ENCODE peak calls at places on chromosome 15, in eight cellular contexts. O is Panc1, G is brain microvascular endothelial cell, J is astrocyte of the spinal cord, S is dorsolateral prefrontal cortex, N is colonic mucosa, U is PC-9, X is body of pancreas. P is an unnamed sample.

GRCh38 chr15:33424025-33424424 is 113.3 kb downstream of the RYR3 start:
- DNase-seq in O (no peak), G (no peak), J (no peak), S (no peak), N (no peak), U (no peak), X (no peak), P (no peak)

GRCh38 chr15:91469627-91470567 is 369.8 kb downstream of the SV2B start:
- DNase-seq in O (no peak), G (no peak), J (no peak), S (no peak), N (peak; percentile 48), U (no peak), X (no peak), P (no peak)

GRCh38 chr15:28021281-28022039 is 77.7 kb downstream of the OCA2 start:
- DNase-seq in O (no peak), G (peak; percentile 68), J (peak; percentile 96), S (peak; percentile 73), N (peak; percentile 55), U (peak; percentile 43), X (peak; percentile 88), P (peak; percentile 75)

GRCh38 chr15:90664650-90665287 is 52.4 kb upstream of the BLM start:
- DNase-seq in O (no peak), G (peak; percentile 34), J (peak; percentile 41), S (no peak), N (peak; percentile 47), U (no peak), X (peak; percentile 44), P (peak; percentile 38)

GRCh38 chr15:61184431-61184830 is 44.7 kb downstream of the RORA start:
- DNase-seq in O (no peak), G (no peak), J (no peak), S (no peak), N (no peak), U (no peak), X (no peak), P (no peak)

GRCh38 chr15:79370716-79371115 is 59.8 kb downstream of the TMED3 start:
- DNase-seq in O (no peak), G (peak; percentile 45), J (peak; percentile 12), S (no peak), N (no peak), U (no peak), X (no peak), P (no peak)

GRCh38 chr15:85592148-85592547 is 202.6 kb downstream of the KLHL25 start:
- DNase-seq in O (no peak), G (peak; percentile 85), J (peak; percentile 86), S (no peak), N (no peak), U (peak; percentile 95), X (no peak), P (no peak)

GRCh38 chr15:86837631-86838030 is 758.0 kb downstream of the AGBL1 start:
- DNase-seq in O (no peak), G (peak; percentile 20), J (peak; percentile 8), S (no peak), N (no peak), U (no peak), X (no peak), P (no peak)

GRCh38 chr15:70519004-70519365 is 244.4 kb downstream of the UACA start:
- DNase-seq in O (no peak), G (no peak), J (no peak), S (no peak), N (no peak), U (no peak), X (no peak), P (no peak)

GRCh38 chr15:50163719-50164410 is 18.1 kb upstream of the SLC27A2 start:
- DNase-seq in O (no peak), G (no peak), J (no peak), S (no peak), N (no peak), U (no peak), X (no peak), P (no peak)

GRCh38 chr15:73683624-73684536 is at the start of gene CD276:
- DNase-seq in O (no peak), G (peak; percentile 51), J (peak; percentile 62), S (peak; percentile 72), N (peak; percentile 82), U (peak; percentile 58), X (peak; percentile 89), P (peak; percentile 78)

GRCh38 chr15:29676961-29677402 is 145.3 kb downstream of the TJP1 start:
- DNase-seq in O (no peak), G (peak; percentile 58), J (peak; percentile 68), S (no peak), N (no peak), U (no peak), X (no peak), P (no peak)

GRCh38 chr15:29677450-29677849 is 144.8 kb downstream of the TJP1 start:
- DNase-seq in O (no peak), G (no peak), J (no peak), S (no peak), N (no peak), U (no peak), X (no peak), P (no peak)

GRCh38 chr15:29674661-29675533 is 147.4 kb downstream of the TJP1 start:
- DNase-seq in O (no peak), G (no peak), J (peak; percentile 72), S (peak; percentile 56), N (peak; percentile 86), U (no peak), X (peak; percentile 85), P (peak; percentile 70)

GRCh38 chr15:29677871-29678431 is 144.3 kb downstream of the TJP1 start:
- DNase-seq in O (no peak), G (no peak), J (no peak), S (no peak), N (peak; percentile 92), U (no peak), X (peak; percentile 53), P (no peak)

DNA sequence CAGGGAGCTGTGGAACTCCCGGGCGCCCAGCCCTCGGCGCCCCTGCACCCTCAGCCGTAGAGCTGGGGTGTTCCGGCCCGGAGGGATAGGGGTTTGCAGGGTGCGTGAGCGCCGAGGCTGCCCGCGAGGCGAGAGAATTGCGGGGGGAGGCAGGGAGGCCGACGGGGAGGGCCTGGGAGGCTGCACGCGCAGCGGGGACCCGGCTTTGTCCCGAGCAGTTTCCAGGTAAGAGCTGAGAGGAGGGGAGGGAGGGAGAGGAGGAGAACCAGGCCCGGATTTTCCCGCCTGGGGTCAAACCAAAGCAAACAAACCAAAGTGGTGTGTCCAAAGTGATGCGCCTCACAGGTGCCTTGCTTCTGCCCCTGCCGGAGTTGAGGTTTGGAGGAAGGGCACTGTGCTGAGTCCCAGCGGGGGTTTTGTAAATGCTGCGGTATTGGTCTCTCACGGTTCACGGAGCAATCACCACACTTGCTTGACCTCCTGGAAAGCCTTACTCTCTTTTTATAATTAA is 146.4 kb downstream of the TJP1 start:
- DNase-seq in O (no peak), G (no peak), J (no peak), S (no peak), N (no peak), U (no peak), X (no peak), P (no peak)
- H3K4me3 ChIP-seq in O (peak overlapping the region; percentile 54), G (peak overlapping the region; percentile 63), J (peak overlapping the region; percentile 42), S (peak overlapping the region; percentile 50), N (peak overlapping the region; percentile 44), U (no peak overlapping the region), X (peak overlapping the region; percentile 20), P (no peak overlapping the region)

DNA sequence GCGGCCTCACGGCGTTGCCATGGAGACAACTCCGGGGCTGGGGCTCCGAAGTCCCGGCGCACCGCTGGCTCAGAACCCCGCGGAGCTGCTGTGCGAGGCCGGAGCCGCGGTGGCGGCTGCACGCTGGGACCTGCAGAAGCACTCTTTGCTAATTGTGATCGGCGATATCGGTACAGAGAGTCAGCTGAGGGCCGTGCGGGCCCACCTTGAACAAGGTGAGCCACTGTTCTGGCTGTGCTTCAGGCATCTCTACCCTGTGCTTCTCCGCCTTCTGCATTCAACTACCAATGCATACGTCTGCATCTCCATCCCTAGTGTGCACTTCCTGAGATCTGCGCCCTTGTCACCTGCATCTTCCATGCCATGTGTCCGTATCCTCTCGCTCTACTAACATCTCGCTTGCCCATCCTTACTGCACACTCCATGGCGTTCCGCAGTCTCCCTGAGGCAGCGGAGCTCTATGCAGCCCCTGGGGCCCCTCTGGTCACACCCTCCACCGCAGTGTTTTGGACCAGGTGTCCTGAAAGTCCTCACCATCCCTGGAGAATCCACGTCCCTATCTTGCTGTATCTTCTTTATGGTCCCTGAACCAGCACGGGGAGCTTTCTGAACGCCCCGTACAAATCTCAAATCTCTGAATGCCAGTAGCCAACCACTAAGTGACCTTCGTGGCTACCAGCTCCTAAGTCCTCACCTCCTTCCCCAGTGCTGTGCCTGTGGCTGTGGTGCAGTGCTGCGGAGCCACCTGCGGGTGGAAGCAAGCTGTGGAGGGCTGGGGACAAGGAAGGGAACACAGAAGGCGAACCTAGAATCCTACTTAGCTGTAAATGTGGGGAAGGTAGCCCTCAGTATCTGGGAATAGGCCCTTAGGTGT is 6.2 kb upstream of the MAP1A start:
- DNase-seq in O (no peak), G (no peak), J (no peak), S (peak; percentile 57), N (peak; percentile 39), U (peak; percentile 40), X (peak; percentile 23), P (no peak)
- TF ChIP-seq CTCF in O (peak; percentile 70), G (peak; percentile 56), J (peak; percentile 28), S (peak; percentile 33), N (no peak), U (peak; percentile 39), X (no peak), P (no peak)

GRCh38 chr15:68184616-68185470 is 20.3 kb downstream of the CALML4 start:
- DNase-seq in O (no peak), G (no peak), J (no peak), S (no peak), N (no peak), U (no peak), X (no peak), P (no peak)

GRCh38 chr15:68190048-68190447 is 15.1 kb downstream of the CALML4 start:
- DNase-seq in O (no peak), G (no peak), J (no peak), S (no peak), N (no peak), U (no peak), X (no peak), P (no peak)

GRCh38 chr15:68186671-68187397 is 18.3 kb downstream of the CALML4 start:
- DNase-seq in O (no peak), G (peak; percentile 54), J (peak; percentile 80), S (no peak), N (no peak), U (no peak), X (no peak), P (no peak)

GRCh38 chr15:68188647-68189046 is 16.5 kb downstream of the CALML4 start:
- DNase-seq in O (no peak), G (no peak), J (no peak), S (no peak), N (no peak), U (no peak), X (no peak), P (no peak)

DNA sequence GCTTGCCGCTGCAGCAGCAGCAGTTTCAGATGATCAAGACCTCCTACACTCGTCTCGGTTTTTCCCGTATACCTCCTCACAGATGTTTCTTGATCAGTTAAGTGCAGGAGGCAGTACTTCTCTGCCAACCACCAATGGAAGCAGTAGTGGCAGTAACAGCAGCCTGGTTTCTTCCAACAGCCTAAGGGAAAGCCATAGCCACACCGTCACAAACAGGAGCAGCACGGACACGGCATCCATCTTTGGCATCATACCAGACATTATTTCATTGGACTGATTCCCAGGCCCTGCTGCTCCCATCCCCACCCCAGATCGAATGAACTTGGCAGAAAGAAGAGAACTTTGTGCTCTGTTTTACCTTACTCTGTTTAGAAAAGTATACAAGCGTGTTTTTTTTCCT is 17.6 kb downstream of the CALML4 start:
- DNase-seq in O (no peak), G (peak; percentile 68), J (peak; percentile 86), S (no peak), N (peak; percentile 79), U (no peak), X (peak; percentile 80), P (no peak)
- H3K4me3 ChIP-seq in O (no peak overlapping the region), G (no peak overlapping the region), J (no peak overlapping the region), S (no peak overlapping the region), N (no peak overlapping the region), U (no peak overlapping the region), X (no peak overlapping the region), P (no peak overlapping the region)

GRCh38 chr15:64092075-64092820 is 1.4 kb downstream of the CIAO2A start:
- DNase-seq in O (no peak), G (no peak), J (no peak), S (no peak), N (no peak), U (no peak), X (no peak), P (no peak)
- TF ChIP-seq CTCF in O (no peak), G (no peak), J (no peak), S (no peak), N (peak; percentile 14), U (no peak), X (no peak), P (no peak)

P was measured in lung.